ENCODE peak calls at places on chromosomes 16 and 17, in five cellular contexts. A, Z, S, U and L are unnamed samples.

GRCh38 chr17:47862621-47863440 is 11.9 kb upstream of the SP6 start:
- DNase-seq in A (no peak), Z (peak; percentile 65), S (peak; percentile 93), U (no peak), L (no peak)

GRCh38 chr16:70574595-70575271 is 51.1 kb downstream of the SF3B3 start:
- DNase-seq in A (peak; percentile 2), Z (no peak), S (no peak), U (peak; percentile 8), L (no peak)

GRCh38 chr17:45098081-45098868 is 34.0 kb downstream of the PLCD3 start:
- DNase-seq in A (no peak), Z (no peak), S (no peak), U (no peak), L (no peak)

GRCh38 chr17:49223517-49224197 is 6.9 kb downstream of the PHOSPHO1 start:
- DNase-seq in A (no peak), Z (peak; percentile 24), S (peak; percentile 60), U (peak; percentile 91), L (peak; percentile 78)

GRCh38 chr16:27232061-27232841 is 28.9 kb downstream of the KDM8 start:
- DNase-seq in A (no peak), Z (peak; percentile 40), S (no peak), U (no peak), L (no peak)

GRCh38 chr16:88505405-88506082 is 52.5 kb downstream of the ZFPM1 start:
- DNase-seq in A (no peak), Z (peak; percentile 18), S (peak; percentile 39), U (no peak), L (peak; percentile 40)

GRCh38 chr17:82864721-82865240 is 25.0 kb upstream of the ZNF750 start:
- DNase-seq in A (no peak), Z (no peak), S (no peak), U (no peak), L (no peak)

GRCh38 chr16:85204242-85205010 is 92.2 kb upstream of the CIBAR2 start:
- DNase-seq in A (no peak), Z (peak; percentile 84), S (no peak), U (no peak), L (no peak)

GRCh38 chr16:1002399-1003161 is 21.0 kb downstream of the SOX8 start:
- DNase-seq in A (peak; percentile 63), Z (peak; percentile 84), S (peak; percentile 94), U (no peak), L (no peak)

GRCh38 chr17:79905832-79906231 is 66.6 kb upstream of the CBX4 start:
- DNase-seq in A (no peak), Z (no peak), S (peak; percentile 78), U (no peak), L (no peak)
- TF ChIP-seq CTCF in A (no peak), Z (peak; percentile 18), S (peak; percentile 68), U (no peak), L (peak; percentile 47)

GRCh38 chr16:75593825-75594820 is 27.9 kb downstream of the GABARAPL2 start:
- DNase-seq in A (no peak), Z (peak; percentile 26), S (peak; percentile 84), U (peak; percentile 45), L (peak; percentile 6)
- TF ChIP-seq CTCF in A (no peak), Z (no peak), S (no peak), U (no peak), L (no peak)

GRCh38 chr17:77821114-77821513 is 137.4 kb upstream of the TNRC6C start:
- DNase-seq in A (no peak), Z (no peak), S (no peak), U (no peak), L (no peak)
- TF ChIP-seq CTCF in A (no peak), Z (no peak), S (no peak), U (no peak), L (no peak)

GRCh38 chr17:32936157-32936893 is 8.4 kb downstream of the TMEM98 start:
- DNase-seq in A (no peak), Z (no peak), S (no peak), U (peak; percentile 74), L (no peak)
- TF ChIP-seq CTCF in A (no peak), Z (no peak), S (no peak), U (no peak), L (no peak)

DNA sequence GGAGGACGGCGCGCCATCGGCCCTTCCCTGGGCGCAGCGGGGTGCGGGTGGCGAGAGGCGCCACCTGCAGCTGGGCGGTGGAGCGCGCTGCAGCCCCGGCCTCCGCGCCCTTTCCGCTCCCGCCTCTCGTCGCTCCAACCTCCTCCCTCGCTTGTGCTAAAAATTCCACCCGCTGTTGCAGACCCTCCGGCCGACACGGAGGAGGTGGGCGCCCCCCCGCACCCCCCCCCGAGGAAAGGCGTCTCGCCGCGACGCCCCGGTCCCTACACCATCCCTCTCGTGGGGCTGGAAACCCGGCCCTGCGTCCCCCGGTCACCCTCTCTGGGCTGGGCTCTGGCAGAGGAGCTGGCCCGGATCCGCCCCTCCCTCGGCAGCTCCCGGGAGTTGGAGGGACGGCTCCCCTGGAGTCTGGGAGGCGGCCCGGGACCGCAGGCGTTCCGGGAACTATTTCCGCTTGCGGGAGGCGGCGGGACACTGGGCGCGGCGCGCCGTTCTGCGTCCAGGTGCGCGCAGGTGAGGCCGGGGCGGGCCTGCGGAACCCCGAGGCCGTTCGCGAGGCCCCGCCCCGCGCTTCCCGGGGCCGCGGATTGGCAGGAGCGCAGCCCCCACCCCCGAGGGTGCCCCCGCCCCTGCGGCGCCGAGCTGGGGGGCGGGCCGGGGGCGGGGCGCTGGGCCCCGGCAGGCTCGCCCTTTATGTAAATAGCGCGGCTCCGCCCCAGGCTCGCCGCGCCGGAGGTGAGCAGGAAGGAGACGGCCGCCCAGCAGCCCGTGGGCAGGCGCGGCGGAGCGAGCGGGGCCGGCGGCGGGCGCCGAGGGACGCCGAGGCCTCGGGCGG is at the start of gene LLGL2:
- DNase-seq in A (peak; percentile 79), Z (peak; percentile 50), S (peak; percentile 98), U (peak; percentile 94), L (peak; percentile 68)
- TF ChIP-seq CTCF in A (peak; percentile 31), Z (no peak), S (peak; percentile 69), U (no peak), L (no peak)